ENCODE peak calls at places on chromosomes 3 and 15, in eight cellular contexts. Q is uterus; S is CD8-positive, alpha-beta memory T cell; T is pancreas; A is psoas muscle; F is cardiac muscle cell; P is right cardiac atrium; B is colonic mucosa. M is an unnamed sample.

GRCh38 chr3:43997788-43998373 is 243.8 kb upstream of the TOPAZ1 start:
- DNase-seq in T (no peak), A (no peak), Q (no peak), S (no peak), F (no peak), B (no peak), P (no peak), M (no peak)

GRCh38 chr3:55297706-55298105 is 189.4 kb downstream of the WNT5A start:
- DNase-seq in S (no peak), Q (no peak), T (no peak), P (no peak), A (no peak), F (no peak), B (no peak), M (no peak)

GRCh38 chr3:126337980-126338651 is 19.1 kb downstream of the KLF15 start:
- DNase-seq in S (no peak), P (no peak), F (no peak), A (no peak), Q (no peak), T (no peak), B (peak; percentile 8), M (no peak)

GRCh38 chr15:31372635-31373091 is 46.0 kb downstream of the KLF13 start:
- DNase-seq in Q (peak; percentile 55), B (no peak), S (peak; percentile 39), T (peak; percentile 53), A (peak; percentile 73), F (peak; percentile 93), P (peak; percentile 94), M (no peak)

GRCh38 chr3:119257654-119258410 is 17.2 kb upstream of the B4GALT4 start:
- DNase-seq in B (peak; percentile 59), F (peak; percentile 54), A (no peak), P (no peak), Q (no peak), T (no peak), S (no peak), M (no peak)

GRCh38 chr3:69200384-69201068 is 78.1 kb upstream of the LMOD3 start:
- DNase-seq in B (peak; percentile 76), S (no peak), A (no peak), T (no peak), Q (peak; percentile 33), P (no peak), F (peak; percentile 68), M (no peak)

GRCh38 chr3:112561085-112561692 is 573 bp downstream of the ATG3 start:
- DNase-seq in A (peak; percentile 72), B (peak; percentile 76), T (peak; percentile 58), P (peak; percentile 82), F (peak; percentile 91), Q (peak; percentile 52), S (peak; percentile 80), M (peak; percentile 41)

GRCh38 chr3:157606392-157607197 is 103.4 kb upstream of the VEPH1 start:
- DNase-seq in A (peak; percentile 40), B (peak; percentile 44), F (peak; percentile 84), S (peak; percentile 69), Q (peak; percentile 20), P (peak; percentile 68), T (peak; percentile 61), M (no peak)

GRCh38 chr3:17151598-17152373 is 267.0 kb downstream of the PLCL2 start:
- DNase-seq in Q (no peak), B (no peak), T (no peak), S (peak; percentile 89), A (peak; percentile 21), F (no peak), P (no peak), M (no peak)

GRCh38 chr3:115903843-115904242 is 280.5 kb downstream of the GAP43 start:
- DNase-seq in S (no peak), P (no peak), A (no peak), F (no peak), Q (no peak), B (no peak), T (no peak), M (no peak)

GRCh38 chr15:34490421-34491193 is 53.0 kb upstream of the GOLGA8A start:
- DNase-seq in Q (no peak), A (no peak), B (no peak), F (no peak), S (no peak), T (no peak), P (peak; percentile 42), M (no peak)

GRCh38 chr3:52892625-52893311 is 4.6 kb downstream of the STIMATE start:
- DNase-seq in T (no peak), P (no peak), S (peak; percentile 65), F (peak; percentile 46), Q (no peak), A (no peak), B (no peak), M (no peak)

GRCh38 chr15:47439146-47439869 is 278.0 kb upstream of the SEMA6D start:
- DNase-seq in Q (no peak), F (no peak), A (no peak), T (no peak), P (no peak), B (no peak), S (no peak), M (no peak)

GRCh38 chr3:9280477-9281219 is 31.2 kb upstream of the SRGAP3 start:
- DNase-seq in T (no peak), B (no peak), A (no peak), S (no peak), P (no peak), F (peak; percentile 49), Q (no peak), M (no peak)

GRCh38 chr3:101950985-101951733 is 101.8 kb downstream of the NFKBIZ start:
- DNase-seq in F (peak; percentile 48), P (no peak), Q (no peak), B (no peak), A (no peak), S (no peak), T (no peak), M (no peak)

GRCh38 chr3:159451067-159451466 is 537.6 kb upstream of the IL12A start:
- DNase-seq in F (no peak), S (no peak), A (no peak), T (no peak), P (no peak), Q (no peak), B (no peak), M (no peak)

GRCh38 chr3:141550926-141551665 is 64.3 kb downstream of the RASA2 start:
- DNase-seq in A (no peak), B (no peak), F (no peak), T (no peak), P (no peak), S (no peak), Q (no peak), M (no peak)

GRCh38 chr3:190064112-190064511 is 56.6 kb downstream of the P3H2 start:
- DNase-seq in F (peak; percentile 84), P (no peak), B (no peak), Q (no peak), A (no peak), T (no peak), S (no peak), M (no peak)

GRCh38 chr3:101574388-101575156 is 592 bp downstream of the PCNP start:
- DNase-seq in P (peak; percentile 62), Q (peak; percentile 55), B (peak; percentile 53), F (peak; percentile 52), T (peak; percentile 70), S (peak; percentile 74), A (peak; percentile 61), M (peak; percentile 43)

GRCh38 chr3:187616307-187616939 is 53.8 kb downstream of the SST start:
- DNase-seq in Q (peak; percentile 28), S (peak; percentile 53), T (peak; percentile 34), F (peak; percentile 77), P (peak; percentile 40), A (no peak), B (peak; percentile 41), M (no peak)

GRCh38 chr3:9552252-9552999 is 1.2 kb downstream of the LHFPL4 start:
- DNase-seq in P (peak; percentile 72), Q (peak; percentile 15), T (peak; percentile 61), F (peak; percentile 61), A (peak; percentile 20), B (peak; percentile 38), S (no peak), M (no peak)

GRCh38 chr15:77627067-77627466 is 5.6 kb downstream of the LINGO1 start:
- DNase-seq in Q (no peak), B (no peak), S (no peak), T (no peak), F (no peak), P (no peak), A (no peak), M (no peak)

GRCh38 chr15:27993996-27994775 is 104.9 kb downstream of the OCA2 start:
- DNase-seq in B (peak; percentile 5), P (no peak), A (no peak), S (no peak), Q (no peak), T (no peak), F (no peak), M (no peak)

GRCh38 chr15:56128081-56128480 is 115.6 kb downstream of the RFX7 start:
- DNase-seq in B (no peak), F (no peak), T (no peak), S (no peak), Q (no peak), A (no peak), P (no peak), M (no peak)

GRCh38 chr15:85037617-85038016 is 56.0 kb downstream of the PDE8A start:
- DNase-seq in Q (no peak), S (no peak), A (no peak), B (no peak), T (no peak), F (peak; percentile 21), P (no peak), M (no peak)
- H3K27ac ChIP-seq in Q (no peak overlapping the region), S (no peak overlapping the region), A (no peak overlapping the region), B (no peak overlapping the region), T (no peak overlapping the region), F (no peak overlapping the region), P (no peak overlapping the region), M (peak overlapping the region; percentile 89)

GRCh38 chr15:80231371-80231770 is 20.6 kb downstream of the CTXND1 start:
- DNase-seq in F (no peak), B (no peak), Q (no peak), A (no peak), S (no peak), P (no peak), T (no peak), M (no peak)
- H3K27ac ChIP-seq in F (no peak overlapping the region), B (no peak overlapping the region), Q (no peak overlapping the region), A (no peak overlapping the region), S (no peak overlapping the region), P (no peak overlapping the region), T (no peak overlapping the region), M (no peak overlapping the region)

GRCh38 chr15:73374599-73374998 is 5.8 kb upstream of the HCN4 start:
- DNase-seq in B (no peak), S (no peak), T (no peak), Q (no peak), A (no peak), P (peak; percentile 91), F (no peak), M (no peak)
- H3K27ac ChIP-seq in B (no peak overlapping the region), S (no peak overlapping the region), T (no peak overlapping the region), Q (no peak overlapping the region), A (no peak overlapping the region), P (peak overlapping the region; percentile 87), F (peak overlapping the region; percentile 98), M (no peak overlapping the region)

GRCh38 chr3:98151241-98151640 is 4.0 kb downstream of the OR5H14 start:
- DNase-seq in P (no peak), A (no peak), F (peak; percentile 1), B (no peak), S (no peak), Q (no peak), T (no peak), M (no peak)
- H3K27ac ChIP-seq in P (no peak overlapping the region), A (no peak overlapping the region), F (no peak overlapping the region), B (no peak overlapping the region), S (no peak overlapping the region), Q (no peak overlapping the region), T (no peak overlapping the region), M (no peak overlapping the region)